ENCODE peak calls at places on chromosome 2, in seven cellular contexts. A is AG09309, S is AG04449, D is AG04450, N is endodermal cell, M is fibroblast of the aortic adventitia, Z is IMR-90. R is an unnamed sample.

GRCh38 chr2:223598994-223599645 is 3.0 kb downstream of the SCG2 start:
- DNase-seq in Z (peak; percentile 83), A (no peak), S (no peak), N (no peak), M (peak; percentile 89), D (peak; percentile 63), R (no peak)

GRCh38 chr2:7994397-7994951 is 687.4 kb upstream of the ID2 start:
- DNase-seq in Z (no peak), N (no peak), S (no peak), D (no peak), M (peak; percentile 21), A (no peak), R (no peak)

GRCh38 chr2:227123697-227124096 is 40.3 kb downstream of the COL4A4 start:
- DNase-seq in N (no peak), M (no peak), Z (no peak), A (no peak), S (no peak), D (no peak), R (no peak)

GRCh38 chr2:206477296-206477695 is 34.0 kb downstream of the ADAM23 start:
- DNase-seq in A (peak; percentile 71), S (peak; percentile 57), M (peak; percentile 67), Z (peak; percentile 58), D (no peak), N (no peak), R (no peak)

GRCh38 chr2:193476171-193476800 is 1281.6 kb upstream of the TMEFF2 start:
- DNase-seq in A (no peak), M (no peak), Z (no peak), S (no peak), D (no peak), N (no peak), R (no peak)

GRCh38 chr2:149037851-149038250 is 648 bp upstream of the LYPD6B start:
- DNase-seq in S (no peak), M (no peak), D (no peak), Z (no peak), A (no peak), N (peak; percentile 74), R (no peak)

GRCh38 chr2:150403457-150403856 is 84.0 kb downstream of the RND3 start:
- DNase-seq in Z (no peak), N (no peak), A (no peak), S (no peak), D (no peak), M (no peak), R (no peak)

GRCh38 chr2:231810905-231811304 is 24.7 kb downstream of the COPS7B start:
- DNase-seq in S (peak; percentile 31), M (peak; percentile 73), N (peak; percentile 21), A (peak; percentile 49), D (peak; percentile 46), Z (peak; percentile 89), R (no peak)

GRCh38 chr2:235661952-235662351 is 168.1 kb downstream of the AGAP1 start:
- DNase-seq in D (no peak), S (no peak), N (no peak), Z (no peak), M (no peak), A (no peak), R (no peak)

GRCh38 chr2:236945431-236946016 is 140.2 kb upstream of the COPS8 start:
- DNase-seq in S (no peak), N (peak; percentile 15), A (no peak), Z (no peak), M (no peak), D (no peak), R (no peak)

DNA sequence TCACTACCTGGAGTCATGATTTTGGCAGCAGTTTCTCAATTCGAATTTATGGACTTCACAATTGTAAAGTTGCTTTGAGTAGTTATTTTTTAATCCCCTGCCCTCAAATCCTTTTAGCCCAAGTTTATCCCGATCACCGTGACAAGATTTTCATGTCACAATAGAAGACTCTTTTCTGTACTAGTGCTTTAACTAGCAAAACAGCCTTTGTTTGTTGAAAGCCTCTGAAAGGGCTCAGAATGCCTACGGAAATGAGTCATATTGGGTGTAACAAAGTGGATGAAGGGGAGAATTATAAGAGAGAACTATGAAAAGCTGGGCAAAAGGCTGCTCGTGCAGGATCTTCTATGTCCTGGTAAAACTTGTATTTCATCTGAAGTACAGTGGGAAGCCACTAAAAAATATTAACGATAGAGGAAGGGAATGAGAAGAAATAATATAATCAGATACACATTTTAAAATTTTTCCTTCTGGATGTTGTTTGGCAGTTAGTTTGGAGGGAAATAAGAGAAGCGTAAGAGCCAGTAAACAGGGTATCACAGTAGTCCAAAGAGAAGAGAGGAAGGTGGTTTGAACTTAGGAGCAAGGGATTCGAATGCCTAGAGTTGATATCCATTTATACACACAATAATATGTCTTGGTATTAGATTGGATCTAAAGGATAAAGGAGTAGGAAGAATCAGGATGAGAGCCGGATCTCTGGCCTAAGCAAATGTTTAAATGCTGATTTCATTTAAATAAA is 114.9 kb downstream of the GALNT13 start:
- DNase-seq in D (no peak), N (no peak), S (no peak), M (no peak), Z (no peak), A (no peak), R (peak; percentile 73)
- TF ChIP-seq CTCF in D (no peak), N (no peak), S (no peak), M (no peak), Z (no peak), A (no peak), R (no peak)

GRCh38 chr2:47521666-47522285 is 118.8 kb downstream of the MSH2 start:
- DNase-seq in Z (no peak), A (no peak), N (no peak), S (no peak), D (no peak), M (no peak), R (no peak)
- H3K4me3 ChIP-seq in Z (peak overlapping the region; percentile 45), A (peak overlapping the region; percentile 30), N (no peak overlapping the region), S (peak overlapping the region; percentile 58), D (peak overlapping the region; percentile 61), M (peak overlapping the region; percentile 63), R (peak overlapping the region; percentile 47)

DNA sequence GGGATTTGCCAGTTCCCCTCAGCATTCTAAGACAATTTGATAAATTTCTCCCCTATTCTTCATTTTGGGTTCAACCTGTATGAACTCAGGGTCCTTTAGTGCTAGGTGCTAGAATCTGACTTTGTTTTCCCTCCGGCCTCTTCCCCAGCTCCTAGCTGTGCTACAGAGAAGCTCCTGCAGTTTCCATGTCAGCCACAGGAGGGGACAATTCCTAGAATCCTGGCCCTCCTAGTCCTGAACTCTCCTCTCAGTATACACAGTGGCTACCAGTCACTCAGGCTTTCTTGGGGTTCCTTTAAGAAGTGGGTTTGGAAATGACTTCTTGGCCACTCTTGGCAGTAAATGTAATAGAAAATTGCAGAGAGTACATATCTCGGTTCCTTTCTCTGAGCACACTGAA is 4.9 kb upstream of the CHST10 start:
- DNase-seq in A (no peak), S (no peak), M (peak; percentile 34), D (no peak), Z (peak; percentile 36), N (peak; percentile 85), R (no peak)
- TF ChIP-seq CTCF in A (peak; percentile 64), S (peak; percentile 69), M (peak; percentile 74), D (peak; percentile 71), Z (peak; percentile 50), N (peak; percentile 80), R (peak; percentile 76)

GRCh38 chr2:60806988-60807681 is 51.1 kb downstream of the PAPOLG start:
- DNase-seq in M (peak; percentile 47), Z (peak; percentile 77), S (peak; percentile 45), D (peak; percentile 49), A (peak; percentile 49), N (no peak), R (peak; percentile 6)
- H3K4me3 ChIP-seq in M (no peak overlapping the region), Z (no peak overlapping the region), S (no peak overlapping the region), D (no peak overlapping the region), A (no peak overlapping the region), N (no peak overlapping the region), R (no peak overlapping the region)

GRCh38 chr2:172674034-172674967 is 61.3 kb upstream of the RAPGEF4 start:
- DNase-seq in A (no peak), Z (no peak), N (peak; percentile 90), S (no peak), M (peak; percentile 24), D (no peak), R (no peak)
- TF ChIP-seq CTCF in A (peak; percentile 43), Z (peak; percentile 46), N (peak; percentile 93), S (peak; percentile 77), M (peak; percentile 55), D (peak; percentile 54), R (peak; percentile 62)

GRCh38 chr2:55233658-55233940 is 1.1 kb downstream of the RPS27A start:
- DNase-seq in M (no peak), D (no peak), S (no peak), A (no peak), N (no peak), Z (no peak), R (no peak)
- H3K4me3 ChIP-seq in M (peak overlapping the region; percentile 97), D (peak overlapping the region; percentile 95), S (peak overlapping the region; percentile 90), A (peak overlapping the region; percentile 96), N (peak overlapping the region; percentile 99), Z (peak overlapping the region; percentile 75), R (peak overlapping the region; percentile 100)

GRCh38 chr2:207828361-207829057 is 58.8 kb upstream of the FZD5 start:
- DNase-seq in M (no peak), Z (peak; percentile 20), N (no peak), S (no peak), A (no peak), D (no peak), R (no peak)
- TF ChIP-seq CTCF in M (no peak), Z (no peak), N (no peak), S (no peak), A (no peak), D (no peak), R (no peak)

DNA sequence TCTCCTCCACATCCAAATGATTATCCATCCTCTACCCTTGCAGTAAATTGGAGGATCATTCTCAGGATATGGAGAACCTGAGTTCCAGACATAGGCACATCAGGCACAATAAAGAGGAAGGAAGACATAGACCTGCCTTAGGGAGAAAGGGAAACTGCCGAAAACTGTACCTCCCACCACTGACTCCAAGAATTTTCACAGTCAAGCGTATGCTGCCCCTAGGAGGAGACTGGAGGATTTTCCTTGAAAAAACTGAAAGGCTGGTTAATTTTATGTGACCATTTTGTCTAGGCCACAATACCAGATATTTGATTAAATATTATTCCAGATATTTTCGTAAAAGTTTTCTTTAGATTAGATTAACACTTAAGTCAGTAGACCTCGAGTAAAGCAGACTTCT is 638.5 kb upstream of the PKDCC start:
- DNase-seq in M (no peak), D (no peak), Z (no peak), A (no peak), N (no peak), S (no peak), R (no peak)
- H3K4me3 ChIP-seq in M (no peak overlapping the region), D (no peak overlapping the region), Z (no peak overlapping the region), A (no peak overlapping the region), N (no peak overlapping the region), S (no peak overlapping the region), R (no peak overlapping the region)

R was measured in retinal pigment epithelial cell.